ENCODE peak calls at places on chromosomes 13 and 19, in five cellular contexts. Y is CD4-positive, CD25-positive, alpha-beta regulatory T cell; O is RWPE1; H is HEK293T; I is activated naive CD4-positive, alpha-beta T cell treated with anti-CD3 and anti-CD28 coated beads, Interleukin-2, amount 10 ng/mL, durations not matched to agents 7 days and 5 days. V is an unnamed sample.

GRCh38 chr19:45717983-45718650 is 12.6 kb downstream of the FBXO46 start:
- DNase-seq in H (no peak), I (no peak), Y (no peak), O (no peak), V (no peak)

GRCh38 chr19:33946535-33947323 is 150.1 kb downstream of the KCTD15 start:
- DNase-seq in H (no peak), I (no peak), O (no peak), Y (no peak), V (no peak)

GRCh38 chr19:4066176-4066606 is 508 bp downstream of the ZBTB7A start:
- DNase-seq in I (no peak), H (no peak), Y (peak), O (no peak), V (no peak)

GRCh38 chr19:33950141-33950805 is 153.6 kb downstream of the KCTD15 start:
- DNase-seq in I (no peak), H (no peak), Y (no peak), O (no peak), V (no peak)

GRCh38 chr19:27392027-27392632 is 1820.8 kb downstream of the UQCRFS1 start:
- DNase-seq in H (no peak), I (no peak), Y (no peak), O (no peak), V (no peak)

GRCh38 chr19:51830263-51830662 is 35.3 kb downstream of the FPR3 start:
- DNase-seq in I (no peak), Y (no peak), O (no peak), H (no peak), V (peak)

GRCh38 chr13:114070098-114070799 is 62.2 kb downstream of the RASA3 start:
- DNase-seq in Y (no peak), H (no peak), I (no peak), O (no peak), V (no peak)

GRCh38 chr19:51529301-51529700 is 2.2 kb downstream of the SIGLEC6 start:
- DNase-seq in H (no peak), O (no peak), I (no peak), Y (no peak), V (no peak)

GRCh38 chr13:27012482-27013197 is 159.0 kb downstream of the USP12 start:
- DNase-seq in O (peak), H (no peak), I (no peak), Y (no peak), V (no peak)